ENCODE peak calls at places on chromosomes 13 and 19, in nine cellular contexts. One of them, this sample, is unnamed.

GRCh38 chr19:8506402-8506957 is 4.0 kb upstream of the PRAM1 start:
- DNase-seq in stimulated activated CD8-positive, alpha-beta memory T cell treated with anti-CD3 and anti-CD28 coated beads, Interleukin-15, amount 100 ng/mL, for 24 hours: no peak
- DNase-seq in NCI-H1436: peak; percentile 31
- DNase-seq in activated CD8-positive, alpha-beta memory T cell treated with anti-CD3 and anti-CD28 coated beads for 48 hours: no peak
- DNase-seq in stimulated activated CD4-positive, alpha-beta T cell treated with anti-CD3 and anti-CD28 coated beads, Interleukin-2, amount 100 ng/mL, for 24 hours: no peak
- DNase-seq in astrocyte: no peak
- DNase-seq in occipital lobe: no peak
- DNase-seq in MCF 10A: no peak
- DNase-seq in RPMI7951: no peak
- DNase-seq in this sample: no peak

GRCh38 chr19:33226550-33227241 is 1.0 kb upstream of the SLC7A10 start:
- DNase-seq in stimulated activated CD8-positive, alpha-beta memory T cell treated with anti-CD3 and anti-CD28 coated beads, Interleukin-15, amount 100 ng/mL, for 24 hours: no peak
- DNase-seq in NCI-H1436: no peak
- DNase-seq in activated CD8-positive, alpha-beta memory T cell treated with anti-CD3 and anti-CD28 coated beads for 48 hours: no peak
- DNase-seq in stimulated activated CD4-positive, alpha-beta T cell treated with anti-CD3 and anti-CD28 coated beads, Interleukin-2, amount 100 ng/mL, for 24 hours: peak; percentile 36
- DNase-seq in astrocyte: no peak
- DNase-seq in occipital lobe: no peak
- DNase-seq in MCF 10A: no peak
- DNase-seq in RPMI7951: no peak
- DNase-seq in this sample: no peak

GRCh38 chr19:18762125-18763023 is 28.7 kb downstream of the COMP start:
- DNase-seq in stimulated activated CD8-positive, alpha-beta memory T cell treated with anti-CD3 and anti-CD28 coated beads, Interleukin-15, amount 100 ng/mL, for 24 hours: no peak
- DNase-seq in NCI-H1436: peak; percentile 23
- DNase-seq in activated CD8-positive, alpha-beta memory T cell treated with anti-CD3 and anti-CD28 coated beads for 48 hours: no peak
- DNase-seq in stimulated activated CD4-positive, alpha-beta T cell treated with anti-CD3 and anti-CD28 coated beads, Interleukin-2, amount 100 ng/mL, for 24 hours: no peak
- DNase-seq in astrocyte: peak; percentile 65
- DNase-seq in occipital lobe: no peak
- DNase-seq in MCF 10A: peak; percentile 98
- DNase-seq in RPMI7951: peak; percentile 44
- DNase-seq in this sample: peak; percentile 61

GRCh38 chr19:5157186-5157585 is 183.4 kb downstream of the PTPRS start:
- DNase-seq in stimulated activated CD8-positive, alpha-beta memory T cell treated with anti-CD3 and anti-CD28 coated beads, Interleukin-15, amount 100 ng/mL, for 24 hours: no peak
- DNase-seq in NCI-H1436: no peak
- DNase-seq in activated CD8-positive, alpha-beta memory T cell treated with anti-CD3 and anti-CD28 coated beads for 48 hours: no peak
- DNase-seq in stimulated activated CD4-positive, alpha-beta T cell treated with anti-CD3 and anti-CD28 coated beads, Interleukin-2, amount 100 ng/mL, for 24 hours: no peak
- DNase-seq in astrocyte: no peak
- DNase-seq in occipital lobe: no peak
- DNase-seq in MCF 10A: no peak
- DNase-seq in RPMI7951: no peak
- DNase-seq in this sample: no peak

GRCh38 chr19:51901860-51902259 is 3.0 kb downstream of the ZNF649 start:
- DNase-seq in stimulated activated CD8-positive, alpha-beta memory T cell treated with anti-CD3 and anti-CD28 coated beads, Interleukin-15, amount 100 ng/mL, for 24 hours: no peak
- DNase-seq in NCI-H1436: no peak
- DNase-seq in activated CD8-positive, alpha-beta memory T cell treated with anti-CD3 and anti-CD28 coated beads for 48 hours: no peak
- DNase-seq in stimulated activated CD4-positive, alpha-beta T cell treated with anti-CD3 and anti-CD28 coated beads, Interleukin-2, amount 100 ng/mL, for 24 hours: no peak
- DNase-seq in astrocyte: no peak
- DNase-seq in occipital lobe: no peak
- DNase-seq in MCF 10A: no peak
- DNase-seq in RPMI7951: no peak
- DNase-seq in this sample: no peak

GRCh38 chr13:79837741-79838450 is 356.9 kb downstream of the NDFIP2 start:
- DNase-seq in stimulated activated CD8-positive, alpha-beta memory T cell treated with anti-CD3 and anti-CD28 coated beads, Interleukin-15, amount 100 ng/mL, for 24 hours: no peak
- DNase-seq in NCI-H1436: no peak
- DNase-seq in activated CD8-positive, alpha-beta memory T cell treated with anti-CD3 and anti-CD28 coated beads for 48 hours: no peak
- DNase-seq in stimulated activated CD4-positive, alpha-beta T cell treated with anti-CD3 and anti-CD28 coated beads, Interleukin-2, amount 100 ng/mL, for 24 hours: no peak
- DNase-seq in astrocyte: peak; percentile 81
- DNase-seq in occipital lobe: no peak
- DNase-seq in MCF 10A: no peak
- DNase-seq in RPMI7951: peak; percentile 71
- DNase-seq in this sample: no peak

GRCh38 chr19:15237759-15238638 is 5.8 kb upstream of the EPHX3 start:
- DNase-seq in stimulated activated CD8-positive, alpha-beta memory T cell treated with anti-CD3 and anti-CD28 coated beads, Interleukin-15, amount 100 ng/mL, for 24 hours: no peak
- DNase-seq in NCI-H1436: no peak
- DNase-seq in activated CD8-positive, alpha-beta memory T cell treated with anti-CD3 and anti-CD28 coated beads for 48 hours: no peak
- DNase-seq in stimulated activated CD4-positive, alpha-beta T cell treated with anti-CD3 and anti-CD28 coated beads, Interleukin-2, amount 100 ng/mL, for 24 hours: no peak
- DNase-seq in astrocyte: no peak
- DNase-seq in occipital lobe: no peak
- DNase-seq in MCF 10A: no peak
- DNase-seq in RPMI7951: no peak
- DNase-seq in this sample: no peak

GRCh38 chr13:103145476-103145875 is 79.3 kb upstream of the SLC10A2 start:
- DNase-seq in stimulated activated CD8-positive, alpha-beta memory T cell treated with anti-CD3 and anti-CD28 coated beads, Interleukin-15, amount 100 ng/mL, for 24 hours: no peak
- DNase-seq in NCI-H1436: no peak
- DNase-seq in activated CD8-positive, alpha-beta memory T cell treated with anti-CD3 and anti-CD28 coated beads for 48 hours: no peak
- DNase-seq in stimulated activated CD4-positive, alpha-beta T cell treated with anti-CD3 and anti-CD28 coated beads, Interleukin-2, amount 100 ng/mL, for 24 hours: no peak
- DNase-seq in astrocyte: no peak
- DNase-seq in occipital lobe: no peak
- DNase-seq in MCF 10A: peak; percentile 16
- DNase-seq in RPMI7951: no peak
- DNase-seq in this sample: no peak

GRCh38 chr19:41193420-41194156 is 569 bp downstream of the CYP2S1 start:
- DNase-seq in stimulated activated CD8-positive, alpha-beta memory T cell treated with anti-CD3 and anti-CD28 coated beads, Interleukin-15, amount 100 ng/mL, for 24 hours: no peak
- DNase-seq in NCI-H1436: no peak
- DNase-seq in activated CD8-positive, alpha-beta memory T cell treated with anti-CD3 and anti-CD28 coated beads for 48 hours: no peak
- DNase-seq in stimulated activated CD4-positive, alpha-beta T cell treated with anti-CD3 and anti-CD28 coated beads, Interleukin-2, amount 100 ng/mL, for 24 hours: no peak
- DNase-seq in astrocyte: no peak
- DNase-seq in occipital lobe: no peak
- DNase-seq in MCF 10A: no peak
- DNase-seq in RPMI7951: no peak
- DNase-seq in this sample: no peak

GRCh38 chr19:6743714-6744380 is 4.4 kb downstream of the TRIP10 start:
- DNase-seq in stimulated activated CD8-positive, alpha-beta memory T cell treated with anti-CD3 and anti-CD28 coated beads, Interleukin-15, amount 100 ng/mL, for 24 hours: no peak
- DNase-seq in NCI-H1436: no peak
- DNase-seq in activated CD8-positive, alpha-beta memory T cell treated with anti-CD3 and anti-CD28 coated beads for 48 hours: no peak
- DNase-seq in stimulated activated CD4-positive, alpha-beta T cell treated with anti-CD3 and anti-CD28 coated beads, Interleukin-2, amount 100 ng/mL, for 24 hours: no peak
- DNase-seq in astrocyte: peak; percentile 31
- DNase-seq in occipital lobe: no peak
- DNase-seq in MCF 10A: peak; percentile 47
- DNase-seq in RPMI7951: no peak
- DNase-seq in this sample: no peak

GRCh38 chr13:23069571-23069970 is 111.2 kb upstream of the SGCG start:
- DNase-seq in stimulated activated CD8-positive, alpha-beta memory T cell treated with anti-CD3 and anti-CD28 coated beads, Interleukin-15, amount 100 ng/mL, for 24 hours: no peak
- DNase-seq in NCI-H1436: no peak
- DNase-seq in activated CD8-positive, alpha-beta memory T cell treated with anti-CD3 and anti-CD28 coated beads for 48 hours: no peak
- DNase-seq in stimulated activated CD4-positive, alpha-beta T cell treated with anti-CD3 and anti-CD28 coated beads, Interleukin-2, amount 100 ng/mL, for 24 hours: no peak
- DNase-seq in astrocyte: peak; percentile 60
- DNase-seq in occipital lobe: no peak
- DNase-seq in MCF 10A: peak; percentile 1
- DNase-seq in RPMI7951: peak; percentile 18
- DNase-seq in this sample: no peak

GRCh38 chr13:24116103-24116502 is 44.4 kb upstream of the SPATA13 start:
- DNase-seq in stimulated activated CD8-positive, alpha-beta memory T cell treated with anti-CD3 and anti-CD28 coated beads, Interleukin-15, amount 100 ng/mL, for 24 hours: no peak
- DNase-seq in NCI-H1436: no peak
- DNase-seq in activated CD8-positive, alpha-beta memory T cell treated with anti-CD3 and anti-CD28 coated beads for 48 hours: no peak
- DNase-seq in stimulated activated CD4-positive, alpha-beta T cell treated with anti-CD3 and anti-CD28 coated beads, Interleukin-2, amount 100 ng/mL, for 24 hours: no peak
- DNase-seq in astrocyte: peak; percentile 36
- DNase-seq in occipital lobe: no peak
- DNase-seq in MCF 10A: no peak
- DNase-seq in RPMI7951: no peak
- DNase-seq in this sample: no peak

GRCh38 chr13:93318538-93318937 is 91.9 kb downstream of the GPC6 start:
- DNase-seq in stimulated activated CD8-positive, alpha-beta memory T cell treated with anti-CD3 and anti-CD28 coated beads, Interleukin-15, amount 100 ng/mL, for 24 hours: no peak
- DNase-seq in NCI-H1436: no peak
- DNase-seq in activated CD8-positive, alpha-beta memory T cell treated with anti-CD3 and anti-CD28 coated beads for 48 hours: no peak
- DNase-seq in stimulated activated CD4-positive, alpha-beta T cell treated with anti-CD3 and anti-CD28 coated beads, Interleukin-2, amount 100 ng/mL, for 24 hours: no peak
- DNase-seq in astrocyte: peak; percentile 17
- DNase-seq in occipital lobe: no peak
- DNase-seq in MCF 10A: peak; percentile 67
- DNase-seq in RPMI7951: no peak
- DNase-seq in this sample: no peak

GRCh38 chr13:98447881-98448641 is 128.8 kb downstream of the STK24 start:
- DNase-seq in stimulated activated CD8-positive, alpha-beta memory T cell treated with anti-CD3 and anti-CD28 coated beads, Interleukin-15, amount 100 ng/mL, for 24 hours: no peak
- DNase-seq in NCI-H1436: no peak
- DNase-seq in activated CD8-positive, alpha-beta memory T cell treated with anti-CD3 and anti-CD28 coated beads for 48 hours: no peak
- DNase-seq in stimulated activated CD4-positive, alpha-beta T cell treated with anti-CD3 and anti-CD28 coated beads, Interleukin-2, amount 100 ng/mL, for 24 hours: peak; percentile 40
- DNase-seq in astrocyte: peak; percentile 12
- DNase-seq in occipital lobe: no peak
- DNase-seq in MCF 10A: no peak
- DNase-seq in RPMI7951: peak; percentile 25
- DNase-seq in this sample: no peak

GRCh38 chr19:10797078-10797477 is 38.9 kb downstream of the TMED1 start:
- DNase-seq in stimulated activated CD8-positive, alpha-beta memory T cell treated with anti-CD3 and anti-CD28 coated beads, Interleukin-15, amount 100 ng/mL, for 24 hours: peak; percentile 8
- DNase-seq in NCI-H1436: no peak
- DNase-seq in activated CD8-positive, alpha-beta memory T cell treated with anti-CD3 and anti-CD28 coated beads for 48 hours: no peak
- DNase-seq in stimulated activated CD4-positive, alpha-beta T cell treated with anti-CD3 and anti-CD28 coated beads, Interleukin-2, amount 100 ng/mL, for 24 hours: peak; percentile 10
- DNase-seq in astrocyte: no peak
- DNase-seq in occipital lobe: no peak
- DNase-seq in MCF 10A: no peak
- DNase-seq in RPMI7951: no peak
- DNase-seq in this sample: no peak

GRCh38 chr13:32624441-32624840 is 38.2 kb downstream of the PDS5B start:
- DNase-seq in stimulated activated CD8-positive, alpha-beta memory T cell treated with anti-CD3 and anti-CD28 coated beads, Interleukin-15, amount 100 ng/mL, for 24 hours: no peak
- DNase-seq in NCI-H1436: no peak
- DNase-seq in activated CD8-positive, alpha-beta memory T cell treated with anti-CD3 and anti-CD28 coated beads for 48 hours: no peak
- DNase-seq in stimulated activated CD4-positive, alpha-beta T cell treated with anti-CD3 and anti-CD28 coated beads, Interleukin-2, amount 100 ng/mL, for 24 hours: no peak
- DNase-seq in astrocyte: peak; percentile 36
- DNase-seq in occipital lobe: no peak
- DNase-seq in MCF 10A: no peak
- DNase-seq in RPMI7951: no peak
- DNase-seq in this sample: no peak

GRCh38 chr13:38879278-38879677 is 111.4 kb downstream of the STOML3 start:
- DNase-seq in stimulated activated CD8-positive, alpha-beta memory T cell treated with anti-CD3 and anti-CD28 coated beads, Interleukin-15, amount 100 ng/mL, for 24 hours: no peak
- DNase-seq in NCI-H1436: no peak
- DNase-seq in activated CD8-positive, alpha-beta memory T cell treated with anti-CD3 and anti-CD28 coated beads for 48 hours: no peak
- DNase-seq in stimulated activated CD4-positive, alpha-beta T cell treated with anti-CD3 and anti-CD28 coated beads, Interleukin-2, amount 100 ng/mL, for 24 hours: no peak
- DNase-seq in astrocyte: peak; percentile 32
- DNase-seq in occipital lobe: no peak
- DNase-seq in MCF 10A: no peak
- DNase-seq in RPMI7951: no peak
- DNase-seq in this sample: no peak

GRCh38 chr13:90997951-90998350 is 349.5 kb upstream of the MIR17HG start:
- DNase-seq in stimulated activated CD8-positive, alpha-beta memory T cell treated with anti-CD3 and anti-CD28 coated beads, Interleukin-15, amount 100 ng/mL, for 24 hours: no peak
- DNase-seq in NCI-H1436: no peak
- DNase-seq in activated CD8-positive, alpha-beta memory T cell treated with anti-CD3 and anti-CD28 coated beads for 48 hours: no peak
- DNase-seq in stimulated activated CD4-positive, alpha-beta T cell treated with anti-CD3 and anti-CD28 coated beads, Interleukin-2, amount 100 ng/mL, for 24 hours: no peak
- DNase-seq in astrocyte: no peak
- DNase-seq in occipital lobe: no peak
- DNase-seq in MCF 10A: no peak
- DNase-seq in RPMI7951: no peak
- DNase-seq in this sample: no peak

GRCh38 chr13:77979721-77980377 is 61.2 kb upstream of the EDNRB start:
- DNase-seq in stimulated activated CD8-positive, alpha-beta memory T cell treated with anti-CD3 and anti-CD28 coated beads, Interleukin-15, amount 100 ng/mL, for 24 hours: no peak
- DNase-seq in NCI-H1436: no peak
- DNase-seq in activated CD8-positive, alpha-beta memory T cell treated with anti-CD3 and anti-CD28 coated beads for 48 hours: no peak
- DNase-seq in stimulated activated CD4-positive, alpha-beta T cell treated with anti-CD3 and anti-CD28 coated beads, Interleukin-2, amount 100 ng/mL, for 24 hours: no peak
- DNase-seq in astrocyte: no peak
- DNase-seq in occipital lobe: no peak
- DNase-seq in MCF 10A: no peak
- DNase-seq in RPMI7951: no peak
- DNase-seq in this sample: no peak

This sample was measured in ACHN.